ENCODE peak calls at places on chromosomes 12 and 14, in eight cellular contexts. O is KG1; A is CD8-positive, alpha-beta memory T cell; I is breast epithelium; E is hepatocyte; U is NCI-H748 treated with DMSO at 0.1 percent for 48 hours; V is NCI-H146; W is AML-193. Y is an unnamed sample.

GRCh38 chr12:90958995-90959394 is 4.0 kb upstream of the CCER1 start:
- DNase-seq in I (no peak), V (no peak), O (no peak), E (no peak), A (no peak), W (peak; percentile 1), U (no peak), Y (no peak)

GRCh38 chr14:77589099-77589498 is 27.3 kb downstream of the SPTLC2 start:
- DNase-seq in O (no peak), I (no peak), U (no peak), W (no peak), V (no peak), E (no peak), A (no peak), Y (no peak)

GRCh38 chr12:96710127-96710745 is 196.8 kb upstream of the NEDD1 start:
- DNase-seq in I (no peak), A (no peak), V (peak; percentile 50), U (peak; percentile 22), O (no peak), W (no peak), E (peak; percentile 25), Y (no peak)

GRCh38 chr12:50732591-50732990 is 31.3 kb upstream of the ATF1 start:
- DNase-seq in V (no peak), I (no peak), U (no peak), O (no peak), W (no peak), E (no peak), A (no peak), Y (no peak)

GRCh38 chr12:122990961-122991622 is 10.6 kb downstream of the ARL6IP4 start:
- DNase-seq in W (no peak), E (no peak), V (no peak), I (no peak), A (no peak), O (no peak), U (no peak), Y (no peak)

GRCh38 chr12:30399859-30400258 is 295.8 kb downstream of the IPO8 start:
- DNase-seq in I (no peak), O (no peak), A (no peak), W (no peak), E (no peak), V (no peak), U (no peak), Y (no peak)

GRCh38 chr12:49550853-49551252 is 12.0 kb downstream of the KCNH3 start:
- DNase-seq in W (no peak), V (peak; percentile 73), I (no peak), O (no peak), U (no peak), E (no peak), A (no peak), Y (no peak)

GRCh38 chr14:90523544-90523943 is 126.7 kb downstream of the CALM1 start:
- DNase-seq in W (no peak), O (no peak), V (no peak), E (no peak), U (no peak), A (no peak), I (no peak), Y (no peak)

GRCh38 chr14:26765768-26766550 is 168.1 kb upstream of the NOVA1 start:
- DNase-seq in V (no peak), E (peak; percentile 12), O (no peak), A (no peak), W (peak; percentile 14), U (no peak), I (no peak), Y (no peak)

GRCh38 chr12:14418526-14418925 is 53.0 kb downstream of the ATF7IP start:
- DNase-seq in O (no peak), V (no peak), A (peak; percentile 57), W (peak; percentile 28), I (no peak), U (no peak), E (no peak), Y (no peak)

GRCh38 chr12:38411426-38411825 is 94.9 kb downstream of the ALG10B start:
- DNase-seq in O (peak; percentile 26), I (no peak), E (no peak), A (no peak), U (no peak), V (no peak), W (peak; percentile 73), Y (no peak)

GRCh38 chr12:24297516-24297915 is 348.0 kb upstream of the SOX5 start:
- DNase-seq in E (peak; percentile 11), A (no peak), W (no peak), V (no peak), O (no peak), U (no peak), I (no peak), Y (no peak)

GRCh38 chr12:130281157-130281799 is 56.4 kb upstream of the PIWIL1 start:
- DNase-seq in E (peak; percentile 46), U (no peak), O (no peak), W (no peak), A (no peak), V (peak; percentile 44), I (no peak), Y (no peak)

Y was measured in NCI-H510A.